ENCODE peak calls at places on chromosomes 5 and 9, in ten cellular contexts. S is AG09309; P is natural killer cell; Z is B cell; N is activated CD8-positive, alpha-beta memory T cell treated with anti-CD3 and anti-CD28 coated beads for 1 hour; E is iPS-NIHi11; V is Right ventricle myocardium inferior; A is CD8-positive, alpha-beta T cell; W is mucosa of descending colon; B is KG1. R is an unnamed sample.

GRCh38 chr5:147685991-147686390 is 96.5 kb downstream of the JAKMIP2 start:
- DNase-seq in V (no peak), Z (no peak), W (no peak), N (no peak), B (no peak), P (no peak), S (no peak), A (no peak), E (no peak), R (no peak)

GRCh38 chr9:79974806-79975422 is 403.1 kb downstream of the TLE4 start:
- DNase-seq in N (no peak), P (no peak), Z (no peak), V (no peak), E (peak), W (peak), S (no peak), B (no peak), A (no peak), R (no peak)

GRCh38 chr9:4097490-4097889 is 202.4 kb downstream of the GLIS3 start:
- DNase-seq in S (peak), A (no peak), V (no peak), N (no peak), P (no peak), B (no peak), W (no peak), Z (no peak), E (no peak), R (no peak)

GRCh38 chr9:87792831-87793288 is 66.9 kb downstream of the CTSL start:
- DNase-seq in V (peak), B (no peak), Z (no peak), N (no peak), W (peak), E (peak), P (no peak), S (peak), A (no peak), R (no peak)

GRCh38 chr5:59769832-59770231 is 123.7 kb downstream of the PDE4D start:
- DNase-seq in Z (no peak), E (no peak), V (no peak), P (no peak), B (no peak), S (no peak), A (no peak), N (no peak), W (no peak), R (no peak)

GRCh38 chr9:18726546-18726945 is 252.6 kb downstream of the ADAMTSL1 start:
- DNase-seq in N (no peak), P (no peak), E (no peak), S (peak), W (no peak), V (no peak), B (no peak), Z (no peak), A (no peak), R (no peak)

GRCh38 chr5:72634444-72634843 is 127.2 kb upstream of the ZNF366 start:
- DNase-seq in A (no peak), Z (no peak), S (no peak), B (no peak), N (no peak), P (no peak), E (no peak), W (no peak), V (no peak), R (no peak)

GRCh38 chr9:132458432-132458831 is 48.4 kb downstream of the CFAP77 start:
- DNase-seq in S (no peak), V (no peak), W (no peak), P (no peak), A (no peak), E (no peak), B (no peak), N (no peak), Z (no peak), R (no peak)

GRCh38 chr5:17221843-17222614 is 4.6 kb downstream of the BASP1 start:
- DNase-seq in Z (peak), P (no peak), W (no peak), N (no peak), S (no peak), V (no peak), B (no peak), E (no peak), A (no peak), R (no peak)

GRCh38 chr9:93451762-93452709 is 551 bp downstream of the FAM120A start:
- DNase-seq in E (no peak), W (peak), S (no peak), B (peak), V (peak), P (peak), A (peak), Z (peak), N (peak), R (peak)

GRCh38 chr9:18793122-18793521 is 239.9 kb downstream of the SAXO1 start:
- DNase-seq in A (no peak), P (no peak), B (peak), Z (no peak), S (no peak), E (no peak), W (no peak), N (no peak), V (no peak), R (no peak)

GRCh38 chr9:82148849-82149544 is 160.4 kb downstream of the SPATA31D1 start:
- DNase-seq in N (no peak), E (no peak), Z (no peak), A (no peak), B (no peak), V (no peak), S (peak), W (no peak), P (no peak), R (no peak)

GRCh38 chr5:140800816-140801493 is at the start of gene PCDHA3:
- DNase-seq in V (no peak), A (no peak), B (no peak), N (no peak), W (no peak), Z (no peak), E (no peak), S (no peak), P (no peak), R (no peak)

GRCh38 chr9:19030899-19031298 is 2.1 kb downstream of the SAXO1 start:
- DNase-seq in V (no peak), P (no peak), E (no peak), S (no peak), A (no peak), B (no peak), W (no peak), Z (no peak), N (no peak), R (no peak)

GRCh38 chr5:178116406-178116885 is 3.1 kb downstream of the N4BP3 start:
- DNase-seq in E (no peak), W (peak), Z (peak), A (peak), N (peak), B (no peak), P (peak), S (no peak), V (no peak), R (no peak)

GRCh38 chr5:443239-444151 is 519 bp downstream of the EXOC3 start:
- DNase-seq in S (no peak), Z (no peak), B (no peak), P (peak), E (no peak), W (peak), V (peak), N (no peak), A (no peak), R (peak)

GRCh38 chr9:128004011-128004604 is 23.3 kb upstream of the EEIG1 start:
- DNase-seq in B (no peak), N (no peak), P (no peak), W (no peak), S (no peak), A (no peak), Z (no peak), E (no peak), V (no peak), R (no peak)

GRCh38 chr9:99720455-99721050 is 101.1 kb upstream of the NR4A3 start:
- DNase-seq in E (no peak), Z (peak), S (peak), B (peak), P (no peak), W (no peak), A (no peak), N (no peak), V (no peak), R (no peak)

GRCh38 chr9:111356567-111357244 is 26.7 kb upstream of the OR2K2 start:
- DNase-seq in N (no peak), Z (no peak), W (no peak), V (no peak), P (no peak), E (peak), B (no peak), S (peak), A (no peak), R (no peak)

GRCh38 chr5:156824800-156825199 is 25.3 kb upstream of the PPP1R2B start:
- DNase-seq in B (no peak), Z (no peak), N (no peak), E (peak), W (peak), V (no peak), P (no peak), S (peak), A (no peak), R (no peak)

GRCh38 chr5:89556215-89557009 is 673.4 kb upstream of the MEF2C start:
- DNase-seq in P (no peak), S (peak), N (no peak), V (no peak), B (no peak), Z (no peak), A (no peak), W (no peak), E (no peak), R (no peak)

GRCh38 chr5:78718827-78719226 is 70.3 kb upstream of the LHFPL2 start:
- DNase-seq in S (no peak), P (no peak), E (no peak), B (no peak), W (no peak), V (no peak), Z (no peak), N (no peak), A (no peak), R (no peak)

GRCh38 chr5:3944930-3945329 is 349.3 kb downstream of the IRX1 start:
- DNase-seq in V (peak), N (no peak), Z (no peak), P (no peak), A (no peak), E (no peak), W (no peak), B (no peak), S (no peak), R (no peak)

GRCh38 chr9:841371-842209 is at the start of gene DMRT1:
- DNase-seq in P (no peak), E (peak), B (no peak), S (no peak), V (no peak), N (no peak), W (no peak), A (no peak), Z (peak), R (no peak)

GRCh38 chr9:133115604-133116345 is 5.3 kb downstream of the RALGDS start:
- DNase-seq in E (no peak), V (peak), Z (peak), P (no peak), W (no peak), B (no peak), N (no peak), S (no peak), A (no peak), R (no peak)

GRCh38 chr9:121326130-121326838 is 43.8 kb downstream of the STOM start:
- DNase-seq in P (no peak), N (no peak), A (no peak), V (peak), W (peak), B (no peak), E (peak), Z (no peak), S (no peak), R (peak)

GRCh38 chr5:54630738-54631369 is 113.3 kb downstream of the SNX18 start:
- DNase-seq in N (no peak), A (no peak), W (no peak), V (no peak), Z (no peak), E (no peak), P (no peak), B (no peak), S (no peak), R (no peak)

GRCh38 chr9:129557192-129558036 is 63.5 kb downstream of the C9orf50 start:
- DNase-seq in W (no peak), V (peak), E (peak), N (no peak), A (no peak), P (no peak), B (no peak), S (peak), Z (no peak), R (peak)

GRCh38 chr5:31459594-31459993 is 72.3 kb downstream of the DROSHA start:
- DNase-seq in A (no peak), B (no peak), P (no peak), E (no peak), V (no peak), S (no peak), Z (no peak), W (no peak), N (no peak), R (no peak)

GRCh38 chr5:150489358-150490295 is 18.3 kb upstream of the NDST1 start:
- DNase-seq in B (no peak), N (no peak), S (no peak), V (no peak), P (no peak), W (no peak), Z (peak), A (no peak), E (no peak), R (no peak)

GRCh38 chr5:181239062-181239663 is 4.5 kb downstream of the RACK1 start:
- DNase-seq in N (no peak), W (no peak), A (no peak), B (no peak), Z (no peak), P (no peak), S (no peak), E (no peak), V (no peak), R (no peak)

GRCh38 chr5:115168829-115169391 is 798 bp downstream of the TRIM36 start:
- DNase-seq in P (no peak), Z (no peak), V (no peak), N (no peak), S (no peak), B (no peak), A (no peak), E (peak), W (peak), R (peak)

GRCh38 chr5:125042243-125042887 is 295.9 kb upstream of the ZNF608 start:
- DNase-seq in V (no peak), W (no peak), S (peak), B (no peak), P (no peak), E (no peak), A (no peak), N (no peak), Z (no peak), R (no peak)

GRCh38 chr5:150329038-150329437 is 26.3 kb upstream of the ARSI start:
- DNase-seq in B (no peak), N (no peak), A (no peak), V (no peak), P (no peak), E (no peak), W (no peak), Z (no peak), S (no peak), R (no peak)

GRCh38 chr9:92763721-92764380 is 782 bp downstream of the BICD2 start:
- DNase-seq in V (peak), P (no peak), W (peak), Z (peak), E (peak), S (no peak), N (peak), A (no peak), B (no peak), R (no peak)

GRCh38 chr5:82356808-82357671 is 78.9 kb upstream of the RPS23 start:
- DNase-seq in N (peak), V (peak), E (no peak), S (peak), P (peak), Z (no peak), W (peak), A (peak), B (peak), R (no peak)

GRCh38 chr9:92749071-92749933 is 15.3 kb downstream of the BICD2 start:
- DNase-seq in A (no peak), B (no peak), V (no peak), N (no peak), P (no peak), W (no peak), Z (no peak), E (no peak), S (no peak), R (no peak)

GRCh38 chr5:68169898-68170297 is 45.7 kb upstream of the PIK3R1 start:
- DNase-seq in B (no peak), Z (no peak), A (no peak), S (no peak), P (no peak), V (peak), W (no peak), E (peak), N (no peak), R (no peak)

R was measured in Caco-2.